ENCODE peak calls at places on chromosomes 13 and 19, in six cellular contexts. One of them, this sample, is unnamed.

GRCh38 chr13:40562975-40563349 is 103.5 kb downstream of the FOXO1 start:
- DNase-seq in stomach: no peak
- DNase-seq in neuronal stem cell: no peak
- DNase-seq in breast epithelium: no peak
- DNase-seq in left ventricle myocardium inferior: no peak
- DNase-seq in thoracic aorta: no peak
- DNase-seq in this sample: no peak

GRCh38 chr13:47332149-47332548 is 435.3 kb upstream of the HTR2A start:
- DNase-seq in stomach: no peak
- DNase-seq in breast epithelium: no peak
- DNase-seq in neuronal stem cell: no peak
- DNase-seq in left ventricle myocardium inferior: no peak
- DNase-seq in thoracic aorta: no peak
- DNase-seq in this sample: no peak

GRCh38 chr13:91946498-91947070 is 548.2 kb downstream of the GPC5 start:
- DNase-seq in thoracic aorta: no peak
- DNase-seq in stomach: no peak
- DNase-seq in neuronal stem cell: peak; percentile 26
- DNase-seq in breast epithelium: no peak
- DNase-seq in left ventricle myocardium inferior: no peak
- DNase-seq in this sample: peak; percentile 34

GRCh38 chr13:68745517-68745916 is 1362.1 kb upstream of the ATXN8OS start:
- DNase-seq in breast epithelium: no peak
- DNase-seq in thoracic aorta: no peak
- DNase-seq in left ventricle myocardium inferior: no peak
- DNase-seq in neuronal stem cell: no peak
- DNase-seq in stomach: no peak
- DNase-seq in this sample: no peak

GRCh38 chr13:47250141-47250540 is 353.3 kb upstream of the HTR2A start:
- DNase-seq in breast epithelium: peak; percentile 21
- DNase-seq in neuronal stem cell: no peak
- DNase-seq in stomach: no peak
- DNase-seq in thoracic aorta: peak; percentile 6
- DNase-seq in left ventricle myocardium inferior: no peak
- DNase-seq in this sample: no peak

GRCh38 chr13:23952796-23953195 is 55.5 kb upstream of the C1QTNF9B start:
- DNase-seq in thoracic aorta: no peak
- DNase-seq in stomach: no peak
- DNase-seq in left ventricle myocardium inferior: no peak
- DNase-seq in breast epithelium: no peak
- DNase-seq in neuronal stem cell: no peak
- DNase-seq in this sample: no peak

GRCh38 chr13:26914624-26915023 is 154.0 kb upstream of the GPR12 start:
- DNase-seq in neuronal stem cell: no peak
- DNase-seq in stomach: no peak
- DNase-seq in left ventricle myocardium inferior: no peak
- DNase-seq in breast epithelium: no peak
- DNase-seq in thoracic aorta: no peak
- DNase-seq in this sample: no peak

GRCh38 chr13:111530137-111530536 is 209.7 kb downstream of the TEX29 start:
- DNase-seq in breast epithelium: no peak
- DNase-seq in stomach: no peak
- DNase-seq in neuronal stem cell: no peak
- DNase-seq in thoracic aorta: no peak
- DNase-seq in left ventricle myocardium inferior: no peak
- DNase-seq in this sample: no peak

GRCh38 chr13:26758496-26759155 is 2.0 kb downstream of the GPR12 start:
- DNase-seq in neuronal stem cell: no peak
- DNase-seq in breast epithelium: no peak
- DNase-seq in thoracic aorta: no peak
- DNase-seq in left ventricle myocardium inferior: no peak
- DNase-seq in stomach: no peak
- DNase-seq in this sample: no peak

GRCh38 chr13:21365574-21365973 is 93.5 kb downstream of the ZDHHC20 start:
- DNase-seq in left ventricle myocardium inferior: no peak
- DNase-seq in neuronal stem cell: no peak
- DNase-seq in thoracic aorta: no peak
- DNase-seq in stomach: no peak
- DNase-seq in breast epithelium: no peak
- DNase-seq in this sample: no peak

GRCh38 chr19:32708457-32708856 is 11.1 kb upstream of the TDRD12 start:
- DNase-seq in stomach: no peak
- DNase-seq in breast epithelium: no peak
- DNase-seq in thoracic aorta: no peak
- DNase-seq in neuronal stem cell: no peak
- DNase-seq in left ventricle myocardium inferior: no peak
- DNase-seq in this sample: no peak

GRCh38 chr13:21050288-21051197 is 10.8 kb downstream of the LATS2 start:
- DNase-seq in left ventricle myocardium inferior: no peak
- DNase-seq in breast epithelium: no peak
- DNase-seq in thoracic aorta: no peak
- DNase-seq in stomach: no peak
- DNase-seq in neuronal stem cell: no peak
- DNase-seq in this sample: no peak

GRCh38 chr19:29566496-29567054 is 39.5 kb upstream of the POP4 start:
- DNase-seq in neuronal stem cell: no peak
- DNase-seq in breast epithelium: no peak
- DNase-seq in thoracic aorta: no peak
- DNase-seq in stomach: no peak
- DNase-seq in left ventricle myocardium inferior: no peak
- DNase-seq in this sample: no peak

GRCh38 chr19:8004723-8005513 is 523 bp downstream of the ELAVL1 start:
- DNase-seq in left ventricle myocardium inferior: no peak
- DNase-seq in stomach: no peak
- DNase-seq in breast epithelium: no peak
- DNase-seq in neuronal stem cell: no peak
- DNase-seq in thoracic aorta: no peak
- DNase-seq in this sample: no peak

GRCh38 chr19:3573162-3573857 is 566 bp downstream of the HMG20B start:
- DNase-seq in breast epithelium: no peak
- DNase-seq in stomach: peak; percentile 33
- DNase-seq in neuronal stem cell: no peak
- DNase-seq in thoracic aorta: no peak
- DNase-seq in left ventricle myocardium inferior: no peak
- DNase-seq in this sample: no peak

GRCh38 chr19:29675120-29675649 is 9.9 kb downstream of the PLEKHF1 start:
- DNase-seq in neuronal stem cell: no peak
- DNase-seq in left ventricle myocardium inferior: no peak
- DNase-seq in breast epithelium: no peak
- DNase-seq in thoracic aorta: no peak
- DNase-seq in stomach: no peak
- DNase-seq in this sample: no peak

GRCh38 chr13:41613984-41614581 is 156.7 kb downstream of the RGCC start:
- DNase-seq in neuronal stem cell: peak; percentile 2
- DNase-seq in stomach: no peak
- DNase-seq in breast epithelium: no peak
- DNase-seq in thoracic aorta: no peak
- DNase-seq in left ventricle myocardium inferior: peak; percentile 66
- DNase-seq in this sample: peak; percentile 49

GRCh38 chr19:15297416-15298224 is 34.7 kb downstream of the BRD4 start:
- DNase-seq in stomach: no peak
- DNase-seq in neuronal stem cell: no peak
- DNase-seq in breast epithelium: no peak
- DNase-seq in thoracic aorta: no peak
- DNase-seq in left ventricle myocardium inferior: no peak
- DNase-seq in this sample: no peak

GRCh38 chr13:51357928-51358595 is 18.6 kb downstream of the SERPINE3 start:
- DNase-seq in neuronal stem cell: no peak
- DNase-seq in stomach: no peak
- DNase-seq in thoracic aorta: no peak
- DNase-seq in left ventricle myocardium inferior: no peak
- DNase-seq in breast epithelium: no peak
- DNase-seq in this sample: no peak

GRCh38 chr13:102231486-102231885 is 170.4 kb downstream of the FGF14 start:
- DNase-seq in neuronal stem cell: no peak
- DNase-seq in left ventricle myocardium inferior: no peak
- DNase-seq in breast epithelium: no peak
- DNase-seq in stomach: no peak
- DNase-seq in thoracic aorta: no peak
- DNase-seq in this sample: no peak

GRCh38 chr13:97574926-97575325 is 141.0 kb downstream of the RAP2A start:
- DNase-seq in left ventricle myocardium inferior: peak; percentile 21
- DNase-seq in neuronal stem cell: no peak
- DNase-seq in stomach: no peak
- DNase-seq in breast epithelium: no peak
- DNase-seq in thoracic aorta: no peak
- DNase-seq in this sample: peak; percentile 35

GRCh38 chr19:29927944-29928669 is 13.9 kb upstream of the URI1 start:
- DNase-seq in thoracic aorta: no peak
- DNase-seq in left ventricle myocardium inferior: no peak
- DNase-seq in stomach: no peak
- DNase-seq in breast epithelium: no peak
- DNase-seq in neuronal stem cell: no peak
- DNase-seq in this sample: peak; percentile 29

GRCh38 chr19:18415177-18415867 is 3.9 kb upstream of the SSBP4 start:
- DNase-seq in left ventricle myocardium inferior: peak; percentile 81
- DNase-seq in thoracic aorta: no peak
- DNase-seq in stomach: no peak
- DNase-seq in breast epithelium: peak; percentile 69
- DNase-seq in neuronal stem cell: no peak
- DNase-seq in this sample: no peak

GRCh38 chr19:18416778-18417249 is 2.4 kb upstream of the SSBP4 start:
- DNase-seq in neuronal stem cell: peak; percentile 77
- DNase-seq in stomach: peak; percentile 74
- DNase-seq in left ventricle myocardium inferior: peak; percentile 94
- DNase-seq in breast epithelium: peak; percentile 83
- DNase-seq in thoracic aorta: peak; percentile 82
- DNase-seq in this sample: peak; percentile 86

GRCh38 chr19:18412610-18413239 is 6.5 kb upstream of the SSBP4 start:
- DNase-seq in stomach: no peak
- DNase-seq in thoracic aorta: no peak
- DNase-seq in breast epithelium: no peak
- DNase-seq in left ventricle myocardium inferior: no peak
- DNase-seq in neuronal stem cell: no peak
- DNase-seq in this sample: no peak

GRCh38 chr19:18417250-18418033 is 1.8 kb upstream of the SSBP4 start:
- DNase-seq in thoracic aorta: no peak
- DNase-seq in breast epithelium: no peak
- DNase-seq in stomach: no peak
- DNase-seq in left ventricle myocardium inferior: peak; percentile 88
- DNase-seq in neuronal stem cell: peak; percentile 67
- DNase-seq in this sample: peak; percentile 92

DNA sequence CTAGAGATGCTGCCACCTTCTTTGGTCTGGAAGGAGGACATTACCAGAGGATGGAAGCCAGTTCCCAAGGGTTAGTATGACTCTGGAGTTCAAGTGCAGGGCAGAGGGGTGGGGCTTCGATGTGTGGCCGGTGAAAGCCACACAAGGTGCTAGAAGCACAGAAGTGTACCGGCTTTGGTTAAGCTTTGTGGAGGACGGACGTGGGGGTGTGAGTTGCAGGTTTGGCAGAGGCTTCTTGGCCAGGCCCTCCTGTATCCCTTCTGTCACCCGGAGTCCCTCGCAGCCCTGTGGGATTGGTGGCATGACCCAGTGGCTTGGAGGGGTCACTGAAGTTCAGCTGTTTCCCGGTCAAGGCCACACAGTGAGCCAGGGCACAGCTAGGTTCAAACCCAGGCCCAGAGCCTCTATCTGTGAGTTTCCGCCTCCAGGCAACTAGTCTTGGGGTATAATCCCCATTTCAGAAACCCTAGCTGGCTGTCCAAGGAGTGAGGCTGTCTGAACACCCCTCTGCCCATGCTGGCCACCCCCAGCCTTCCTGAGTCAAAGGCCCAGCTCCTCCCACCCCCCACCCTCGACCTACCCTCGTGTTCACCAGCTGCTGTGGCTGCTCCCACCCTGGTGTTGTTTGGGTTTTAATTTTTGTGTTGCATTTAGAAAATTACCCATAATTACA is 4.6 kb upstream of the SSBP4 start:
- DNase-seq in left ventricle myocardium inferior: peak; percentile 31
- DNase-seq in thoracic aorta: no peak
- DNase-seq in stomach: no peak
- DNase-seq in neuronal stem cell: no peak
- DNase-seq in breast epithelium: no peak
- DNase-seq in this sample: no peak
- H3K4me1 ChIP-seq in left ventricle myocardium inferior: peaks cover 52% of the 10 kb centered on the region
- H3K4me1 ChIP-seq in thoracic aorta: peaks cover 50% of the 10 kb centered on the region
- H3K4me1 ChIP-seq in stomach: peaks cover 50% of the 10 kb centered on the region
- H3K4me1 ChIP-seq in neuronal stem cell: peaks cover 42% of the 10 kb centered on the region
- H3K4me1 ChIP-seq in breast epithelium: peaks cover 21% of the 10 kb centered on the region
- H3K4me1 ChIP-seq in this sample: peaks cover 21% of the 10 kb centered on the region

GRCh38 chr19:49678970-49679831 is 2.1 kb downstream of the PRMT1 start:
- DNase-seq in left ventricle myocardium inferior: no peak
- DNase-seq in neuronal stem cell: no peak
- DNase-seq in thoracic aorta: no peak
- DNase-seq in stomach: no peak
- DNase-seq in breast epithelium: no peak
- DNase-seq in this sample: no peak
- H3K4me3 ChIP-seq in left ventricle myocardium inferior: peak overlapping the region; percentile 98
- H3K4me3 ChIP-seq in neuronal stem cell: peak overlapping the region; percentile 21
- H3K4me3 ChIP-seq in thoracic aorta: no peak overlapping the region
- H3K4me3 ChIP-seq in stomach: no peak overlapping the region
- H3K4me3 ChIP-seq in breast epithelium: no peak overlapping the region
- H3K4me3 ChIP-seq in this sample: peak overlapping the region; percentile 96

DNA sequence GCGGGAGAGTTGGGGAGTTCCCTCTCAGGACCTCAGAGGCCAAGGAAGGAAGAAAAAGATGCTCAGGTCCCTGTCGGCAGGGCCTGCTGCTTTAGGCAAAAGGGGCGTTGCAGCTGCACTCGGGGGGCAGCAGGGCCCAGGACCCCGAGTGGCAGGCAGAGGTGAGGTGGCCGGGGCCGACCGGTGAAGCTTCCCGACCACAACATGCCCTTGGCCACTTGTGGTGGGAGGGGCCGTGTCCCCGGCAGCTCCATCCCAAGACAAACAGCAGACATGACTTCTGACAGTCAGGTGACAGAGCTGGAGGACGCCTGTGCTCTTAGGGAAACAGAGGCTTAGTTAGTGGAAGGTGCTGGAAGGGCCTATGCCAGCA is 24.5 kb downstream of the BTBD2 start:
- DNase-seq in thoracic aorta: no peak
- DNase-seq in stomach: no peak
- DNase-seq in left ventricle myocardium inferior: no peak
- DNase-seq in neuronal stem cell: no peak
- DNase-seq in breast epithelium: no peak
- DNase-seq in this sample: no peak
- H3K36me3 ChIP-seq in thoracic aorta: peaks cover 50% of the 10 kb centered on the region
- H3K36me3 ChIP-seq in stomach: peaks cover 87% of the 10 kb centered on the region
- H3K36me3 ChIP-seq in left ventricle myocardium inferior: peaks cover 67% of the 10 kb centered on the region
- H3K36me3 ChIP-seq in neuronal stem cell: peaks cover 49% of the 10 kb centered on the region
- H3K36me3 ChIP-seq in breast epithelium: peaks cover 8% of the 10 kb centered on the region
- H3K36me3 ChIP-seq in this sample: peaks cover 66% of the 10 kb centered on the region

GRCh38 chr19:16607819-16608218 is 20.2 kb downstream of the MED26 start:
- DNase-seq in thoracic aorta: no peak
- DNase-seq in stomach: no peak
- DNase-seq in neuronal stem cell: no peak
- DNase-seq in left ventricle myocardium inferior: no peak
- DNase-seq in breast epithelium: no peak
- DNase-seq in this sample: no peak

GRCh38 chr19:16608290-16608704 is 19.7 kb downstream of the MED26 start:
- DNase-seq in neuronal stem cell: no peak
- DNase-seq in stomach: no peak
- DNase-seq in breast epithelium: no peak
- DNase-seq in thoracic aorta: peak; percentile 46
- DNase-seq in left ventricle myocardium inferior: no peak
- DNase-seq in this sample: no peak

GRCh38 chr19:16612631-16613030 is 15.4 kb downstream of the MED26 start:
- DNase-seq in neuronal stem cell: no peak
- DNase-seq in stomach: no peak
- DNase-seq in left ventricle myocardium inferior: no peak
- DNase-seq in breast epithelium: no peak
- DNase-seq in thoracic aorta: no peak
- DNase-seq in this sample: no peak

GRCh38 chr19:16611121-16611520 is 16.9 kb downstream of the MED26 start:
- DNase-seq in breast epithelium: no peak
- DNase-seq in stomach: no peak
- DNase-seq in thoracic aorta: no peak
- DNase-seq in neuronal stem cell: no peak
- DNase-seq in left ventricle myocardium inferior: no peak
- DNase-seq in this sample: no peak

GRCh38 chr19:16609511-16609910 is 18.5 kb downstream of the MED26 start:
- DNase-seq in stomach: no peak
- DNase-seq in neuronal stem cell: no peak
- DNase-seq in thoracic aorta: no peak
- DNase-seq in left ventricle myocardium inferior: no peak
- DNase-seq in breast epithelium: no peak
- DNase-seq in this sample: no peak
- H3K4me1 ChIP-seq in stomach: peaks cover 67% of the 10 kb centered on the region
- H3K4me1 ChIP-seq in neuronal stem cell: no peaks in the 10 kb centered on the region
- H3K4me1 ChIP-seq in thoracic aorta: peaks cover 32% of the 10 kb centered on the region
- H3K4me1 ChIP-seq in left ventricle myocardium inferior: peaks cover 99% of the 10 kb centered on the region
- H3K4me1 ChIP-seq in breast epithelium: no peaks in the 10 kb centered on the region
- H3K4me1 ChIP-seq in this sample: peaks cover 25% of the 10 kb centered on the region

This sample was measured in HAP-1.